ENCODE peak calls at places on chromosomes 13 and 19, in seven cellular contexts. E is GM12878, A is HCT116, Q is HEK293T, G is H1, D is HepG2, B is K562. N is an unnamed sample.

GRCh38 chr19:51407631-51408131 is 9.8 kb downstream of the SIGLEC10 start:
- DNase-seq in D (peak), E (no peak), A (peak), B (peak), Q (peak), G (no peak), N (peak)

GRCh38 chr19:17751912-17752273 is 616 bp downstream of the FCHO1 start:
- DNase-seq in D (no peak), B (no peak), E (peak), G (no peak), Q (no peak), A (no peak), N (no peak)

GRCh38 chr19:2332341-2333026 is 4.0 kb downstream of the SPPL2B start:
- DNase-seq in A (no peak), D (no peak), B (no peak), G (no peak), Q (no peak), E (peak), N (no peak)

GRCh38 chr19:42461700-42462324 is 19.1 kb upstream of the CXCL17 start:
- DNase-seq in Q (no peak), A (no peak), D (peak), E (no peak), B (no peak), G (no peak), N (no peak)

GRCh38 chr19:1860133-1860775 is 3.1 kb downstream of the KLF16 start:
- DNase-seq in E (no peak), D (peak), B (peak), A (no peak), G (peak), Q (peak), N (peak)

GRCh38 chr13:20351279-20352022 is 119.3 kb upstream of the GJB6 start:
- DNase-seq in Q (no peak), A (no peak), E (no peak), G (no peak), B (no peak), D (no peak), N (no peak)

GRCh38 chr13:51619614-51620013 is 35.4 kb downstream of the WDFY2 start:
- DNase-seq in D (no peak), A (no peak), G (no peak), E (no peak), B (no peak), Q (no peak), N (no peak)

GRCh38 chr19:17953869-17954268 is 13.0 kb upstream of the KCNN1 start:
- DNase-seq in G (no peak), Q (no peak), D (no peak), B (peak), E (no peak), A (no peak), N (no peak)

GRCh38 chr19:37079238-37079637 is 1.0 kb downstream of the ZNF420 start:
- DNase-seq in G (no peak), E (no peak), A (no peak), D (no peak), Q (no peak), B (no peak), N (no peak)

GRCh38 chr13:29522044-29522685 is 73.3 kb downstream of the SLC7A1 start:
- DNase-seq in Q (no peak), E (no peak), D (no peak), G (no peak), B (no peak), A (no peak), N (no peak)

GRCh38 chr19:38064661-38065425 is 157.8 kb downstream of the SIPA1L3 start:
- DNase-seq in D (no peak), Q (no peak), B (no peak), E (no peak), A (no peak), G (no peak), N (no peak)

GRCh38 chr19:41646589-41647204 is 19.8 kb upstream of the CEACAM4 start:
- DNase-seq in E (no peak), D (no peak), A (peak), G (peak), Q (peak), B (peak), N (peak)

GRCh38 chr19:11203194-11204075 is 6.1 kb upstream of the KANK2 start:
- DNase-seq in A (no peak), Q (peak), G (peak), D (peak), E (no peak), B (peak), N (peak)

GRCh38 chr13:94481966-94482365 is 2.5 kb upstream of the DCT start:
- DNase-seq in E (no peak), G (no peak), Q (no peak), A (no peak), D (peak), B (no peak), N (no peak)

GRCh38 chr19:45045671-45046353 is 7.0 kb downstream of the CLASRP start:
- DNase-seq in G (no peak), E (no peak), Q (no peak), A (no peak), D (peak), B (no peak), N (no peak)

GRCh38 chr13:28885191-28885590 is 65.1 kb downstream of the MTUS2 start:
- DNase-seq in E (no peak), D (no peak), A (no peak), G (no peak), Q (no peak), B (no peak), N (no peak)

GRCh38 chr13:45092668-45093067 is 27.6 kb upstream of the GTF2F2 start:
- DNase-seq in Q (no peak), A (no peak), B (no peak), E (no peak), G (no peak), D (no peak), N (no peak)

GRCh38 chr19:54530866-54531265 is 28.2 kb downstream of the LAIR2 start:
- DNase-seq in D (no peak), G (no peak), B (no peak), E (no peak), A (no peak), Q (no peak), N (no peak)

GRCh38 chr13:102869948-102870676 is 24.3 kb downstream of the ERCC5 start:
- DNase-seq in A (no peak), E (no peak), G (no peak), Q (no peak), B (no peak), D (no peak), N (no peak)

GRCh38 chr13:93270769-93271753 is 44.5 kb downstream of the GPC6 start:
- DNase-seq in B (no peak), G (no peak), E (no peak), A (no peak), Q (no peak), D (peak), N (no peak)

GRCh38 chr13:53445682-53446081 is 417.1 kb downstream of the OLFM4 start:
- DNase-seq in G (no peak), E (no peak), D (no peak), A (no peak), B (no peak), Q (no peak), N (no peak)

GRCh38 chr19:5137571-5138124 is 168.7 kb downstream of the KDM4B start:
- DNase-seq in G (peak), Q (peak), B (no peak), E (no peak), D (no peak), A (no peak), N (peak)

GRCh38 chr19:48606463-48607358 is at the start of gene SPACA4:
- DNase-seq in G (no peak), Q (no peak), A (no peak), B (no peak), D (no peak), E (no peak), N (no peak)

GRCh38 chr13:106100261-106100919 is 435.1 kb downstream of the EFNB2 start:
- DNase-seq in D (no peak), Q (no peak), B (no peak), E (no peak), G (peak), A (peak), N (peak)

GRCh38 chr19:51798958-51799310 is 4.0 kb downstream of the FPR3 start:
- DNase-seq in G (no peak), D (no peak), A (no peak), E (no peak), Q (no peak), B (no peak), N (no peak)

GRCh38 chr19:46196410-46197124 is 33.0 kb upstream of the IGFL1 start:
- DNase-seq in D (no peak), B (no peak), G (no peak), E (no peak), A (no peak), Q (no peak), N (no peak)

GRCh38 chr13:51520524-51520923 is 63.7 kb upstream of the WDFY2 start:
- DNase-seq in A (no peak), E (no peak), B (no peak), G (no peak), Q (no peak), D (peak), N (no peak)

GRCh38 chr13:41693434-41693833 is 236.1 kb downstream of the RGCC start:
- DNase-seq in G (no peak), B (no peak), E (no peak), D (no peak), Q (no peak), A (no peak), N (no peak)

GRCh38 chr19:46739290-46739771 is 6.5 kb upstream of the FKRP start:
- DNase-seq in A (no peak), Q (no peak), G (no peak), D (no peak), E (no peak), B (no peak), N (no peak)

GRCh38 chr13:41812851-41813250 is 148.1 kb downstream of the VWA8 start:
- DNase-seq in E (peak), G (no peak), D (no peak), Q (no peak), A (no peak), B (no peak), N (no peak)

GRCh38 chr19:5364674-5365073 is 24.1 kb upstream of the PTPRS start:
- DNase-seq in G (peak), D (no peak), B (no peak), Q (no peak), A (no peak), E (no peak), N (peak)

GRCh38 chr13:30334663-30335386 is 27.5 kb upstream of the KATNAL1 start:
- DNase-seq in E (no peak), D (peak), G (peak), A (peak), Q (peak), B (peak), N (peak)

GRCh38 chr13:105702441-105702840 is 833.0 kb downstream of the EFNB2 start:
- DNase-seq in G (no peak), B (no peak), Q (no peak), E (no peak), A (no peak), D (no peak), N (no peak)

GRCh38 chr19:28468701-28469459 is 744.1 kb downstream of the UQCRFS1 start:
- DNase-seq in A (no peak), D (no peak), B (no peak), Q (no peak), E (no peak), G (no peak), N (peak)

GRCh38 chr13:96771501-96772367 is 222.5 kb downstream of the OXGR1 start:
- DNase-seq in Q (no peak), B (no peak), A (no peak), G (no peak), E (no peak), D (no peak), N (no peak)
- TF ChIP-seq SP1 in Q (no peak), B (no peak), A (no peak), G (no peak), E (no peak), D (no peak), N (no peak)

GRCh38 chr19:13208131-13208963 is 58.1 kb downstream of the IER2 start:
- DNase-seq in D (no peak), Q (no peak), A (no peak), G (no peak), B (no peak), E (peak), N (no peak)
- TF ChIP-seq SP1 in D (no peak), Q (no peak), A (no peak), G (no peak), B (no peak), E (no peak), N (no peak)

DNA sequence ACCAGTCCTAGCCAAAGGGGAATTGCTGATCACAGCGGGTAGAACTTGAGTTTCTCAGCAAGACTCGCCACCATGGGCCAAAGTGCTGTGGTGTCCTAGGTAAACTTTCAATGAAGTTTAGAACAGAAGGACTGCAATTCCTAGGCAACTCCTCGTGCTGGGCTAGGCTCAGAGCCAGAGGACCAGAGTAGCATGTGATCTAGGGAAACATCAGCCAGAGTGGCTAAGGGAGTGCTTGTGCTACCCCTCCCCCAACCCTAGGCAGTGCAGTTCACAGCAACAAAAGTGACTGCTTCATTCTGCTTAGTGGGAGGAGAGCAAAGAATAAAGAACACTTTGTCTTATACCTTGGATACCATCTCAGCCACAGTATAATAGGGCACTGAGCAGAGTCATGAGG is 1658.6 kb upstream of the MIR17HG start:
- DNase-seq in G (no peak), A (no peak), Q (no peak), E (no peak), D (no peak), B (no peak), N (no peak)
- TF ChIP-seq SP1 in G (no peak), A (no peak), Q (no peak), E (no peak), D (no peak), B (no peak), N (no peak)

GRCh38 chr19:13959962-13960862 is 7.9 kb downstream of the DCAF15 start:
- DNase-seq in G (peak), B (peak), D (no peak), Q (peak), E (no peak), A (no peak), N (peak)
- TF ChIP-seq SP1 in G (no peak), B (no peak), D (no peak), Q (no peak), E (no peak), A (no peak), N (no peak)